ENCODE peak calls at places on chromosome 20, in ten cellular contexts. N, J, Q, R, G, U, I, O, E and S are unnamed samples.

GRCh38 chr20:7859371-7859802 is 80.9 kb downstream of the HAO1 start:
- DNase-seq in N (peak; percentile 62), J (no peak), Q (peak; percentile 10), R (peak; percentile 4), G (no peak), U (no peak), I (peak; percentile 17), O (no peak), E (no peak), S (no peak)

GRCh38 chr20:1943267-1944002 is 48.2 kb downstream of the SIRPA start:
- DNase-seq in N (peak; percentile 46), J (no peak), Q (no peak), R (no peak), G (peak; percentile 56), U (no peak), I (no peak), O (no peak), E (no peak), S (no peak)

GRCh38 chr20:36308318-36308710 is 2.2 kb downstream of the DLGAP4 start:
- DNase-seq in N (no peak), J (no peak), Q (no peak), R (no peak), G (no peak), U (no peak), I (no peak), O (peak; percentile 40), E (no peak), S (no peak)

GRCh38 chr20:20713244-20713765 is 861 bp upstream of the RALGAPA2 start:
- DNase-seq in N (no peak), J (no peak), Q (no peak), R (no peak), G (no peak), U (no peak), I (peak; percentile 26), O (no peak), E (peak; percentile 21), S (no peak)

GRCh38 chr20:9344080-9344920 is 170.1 kb upstream of the LAMP5 start:
- DNase-seq in N (no peak), J (no peak), Q (no peak), R (no peak), G (no peak), U (peak; percentile 22), I (no peak), O (no peak), E (peak; percentile 29), S (no peak)

GRCh38 chr20:50744143-50744792 is 12.9 kb downstream of the PARD6B start:
- DNase-seq in N (peak; percentile 92), J (peak; percentile 56), Q (peak; percentile 52), R (no peak), G (peak; percentile 60), U (peak; percentile 74), I (no peak), O (no peak), E (peak; percentile 85), S (no peak)

GRCh38 chr20:32609993-32610896 is 25.1 kb upstream of the NOL4L start:
- DNase-seq in N (no peak), J (no peak), Q (no peak), R (no peak), G (no peak), U (no peak), I (no peak), O (no peak), E (no peak), S (no peak)

GRCh38 chr20:63381781-63382431 is 20.8 kb upstream of the CHRNA4 start:
- DNase-seq in N (peak; percentile 45), J (peak; percentile 73), Q (no peak), R (peak; percentile 76), G (no peak), U (no peak), I (peak; percentile 79), O (no peak), E (no peak), S (no peak)

GRCh38 chr20:17066955-17067354 is 159.9 kb upstream of the PCSK2 start:
- DNase-seq in N (no peak), J (peak; percentile 32), Q (no peak), R (no peak), G (no peak), U (no peak), I (no peak), O (no peak), E (no peak), S (no peak)

GRCh38 chr20:54152227-54153040 is 21.4 kb downstream of the CYP24A1 start:
- DNase-seq in N (no peak), J (no peak), Q (no peak), R (no peak), G (no peak), U (no peak), I (no peak), O (no peak), E (no peak), S (no peak)

GRCh38 chr20:50968289-50968688 is 9.7 kb downstream of the MOCS3 start:
- DNase-seq in N (no peak), J (no peak), Q (no peak), R (no peak), G (no peak), U (no peak), I (no peak), O (no peak), E (no peak), S (no peak)

GRCh38 chr20:51586005-51586440 is 43.5 kb upstream of the NFATC2 start:
- DNase-seq in N (no peak), J (no peak), Q (no peak), R (no peak), G (no peak), U (no peak), I (no peak), O (no peak), E (no peak), S (no peak)

GRCh38 chr20:19812696-19813095 is 54.6 kb downstream of the RIN2 start:
- DNase-seq in N (no peak), J (no peak), Q (no peak), R (no peak), G (no peak), U (no peak), I (no peak), O (no peak), E (no peak), S (no peak)

GRCh38 chr20:7231303-7231702 is 463.8 kb downstream of the BMP2 start:
- DNase-seq in N (no peak), J (no peak), Q (no peak), R (no peak), G (no peak), U (no peak), I (no peak), O (no peak), E (no peak), S (no peak)

GRCh38 chr20:3658708-3659491 is 4.3 kb downstream of the GFRA4 start:
- DNase-seq in N (no peak), J (no peak), Q (no peak), R (no peak), G (no peak), U (no peak), I (no peak), O (no peak), E (peak; percentile 3), S (peak; percentile 34)
- TF ChIP-seq CTCF in N (no peak), J (no peak), Q (no peak), R (no peak), G (no peak), U (no peak), I (no peak), O (no peak), E (no peak), S (no peak)

GRCh38 chr20:47774081-47774777 is 11.1 kb downstream of the SULF2 start:
- DNase-seq in N (peak; percentile 46), J (no peak), Q (no peak), R (no peak), G (no peak), U (no peak), I (no peak), O (no peak), E (no peak), S (no peak)

GRCh38 chr20:47776639-47777038 is 8.6 kb downstream of the SULF2 start:
- DNase-seq in N (no peak), J (no peak), Q (no peak), R (no peak), G (no peak), U (no peak), I (no peak), O (no peak), E (no peak), S (no peak)

GRCh38 chr20:47770931-47771330 is 14.3 kb downstream of the SULF2 start:
- DNase-seq in N (no peak), J (peak; percentile 42), Q (no peak), R (no peak), G (no peak), U (no peak), I (no peak), O (no peak), E (no peak), S (no peak)

GRCh38 chr20:47775039-47775438 is 10.2 kb downstream of the SULF2 start:
- DNase-seq in N (no peak), J (no peak), Q (no peak), R (no peak), G (no peak), U (no peak), I (no peak), O (no peak), E (no peak), S (no peak)

DNA sequence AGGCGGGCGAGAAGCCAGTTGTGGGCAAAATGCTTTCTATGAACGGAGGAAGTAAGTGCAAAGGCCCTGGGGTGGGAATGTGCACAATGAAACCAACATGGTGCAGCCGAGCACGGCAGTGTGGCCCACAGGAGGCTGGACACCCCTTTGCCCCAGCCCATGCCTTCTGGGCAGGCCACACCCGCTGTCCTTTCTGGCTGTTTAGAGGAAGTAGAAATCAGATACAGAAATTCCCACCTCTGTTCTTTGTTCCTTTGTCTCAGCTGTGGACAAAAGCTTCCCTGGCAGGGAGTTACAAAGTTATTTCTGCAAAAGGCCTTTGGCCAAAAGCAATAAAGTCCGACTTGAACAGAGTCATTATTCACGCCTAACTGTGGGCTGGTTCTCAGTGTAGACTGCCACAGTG is 11.9 kb downstream of the SULF2 start:
- DNase-seq in N (peak; percentile 48), J (no peak), Q (no peak), R (no peak), G (no peak), U (no peak), I (no peak), O (no peak), E (peak; percentile 40), S (no peak)
- TF ChIP-seq CTCF in N (no peak), J (no peak), Q (no peak), R (no peak), G (no peak), U (no peak), I (no peak), O (no peak), E (no peak), S (no peak)

GRCh38 chr20:44598413-44599290 is 16.3 kb downstream of the PKIG start:
- DNase-seq in N (no peak), J (no peak), Q (no peak), R (no peak), G (no peak), U (no peak), I (no peak), O (no peak), E (peak; percentile 47), S (no peak)
- TF ChIP-seq CTCF in N (no peak), J (peak; percentile 47), Q (no peak), R (no peak), G (no peak), U (no peak), I (no peak), O (peak; percentile 8), E (no peak), S (peak; percentile 51)

DNA sequence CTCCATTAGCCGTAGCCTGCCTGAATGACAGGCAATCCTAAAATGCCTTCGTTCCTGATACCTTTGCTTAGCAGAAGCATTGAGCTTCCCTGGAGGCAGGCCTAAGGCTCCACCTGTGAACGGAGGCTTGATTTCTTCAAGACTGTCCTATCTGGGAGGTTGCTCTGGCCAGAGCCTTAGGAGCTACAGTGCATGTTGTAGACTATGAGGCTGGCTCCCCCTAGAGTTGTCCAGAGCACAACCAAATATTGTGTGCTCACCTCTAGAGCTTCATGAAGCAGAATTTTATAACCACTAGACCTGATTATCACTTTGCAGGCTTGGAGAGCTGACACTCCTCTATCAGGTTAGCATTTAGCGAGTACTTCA is 217.8 kb downstream of the MAFB start:
- DNase-seq in N (no peak), J (peak; percentile 65), Q (peak; percentile 77), R (no peak), G (no peak), U (no peak), I (peak; percentile 47), O (no peak), E (no peak), S (no peak)
- TF ChIP-seq CTCF in N (peak; percentile 30), J (peak; percentile 69), Q (peak; percentile 60), R (peak; percentile 46), G (no peak), U (no peak), I (no peak), O (no peak), E (no peak), S (peak; percentile 50)